ENCODE peak calls at places on chromosomes 11 and 22, in five cellular contexts. One of them, this sample, is unnamed.
A peak's percentile ranks its signal among the peaks of the same experiment; 100 is the strongest.

GRCh38 chr11:128525411-128526243 is 61.7 kb downstream of the ETS1 start:
- DNase-seq in GM12878: no peak
- DNase-seq in H1: no peak
- DNase-seq in K562: no peak
- DNase-seq in HepG2: no peak
- DNase-seq in this sample: peak; percentile 54

GRCh38 chr11:79150966-79151365 is 289.9 kb downstream of the TENM4 start:
- DNase-seq in GM12878: no peak
- DNase-seq in K562: no peak
- DNase-seq in HepG2: no peak
- DNase-seq in H1: no peak
- DNase-seq in this sample: no peak

GRCh38 chr11:95084509-95084908 is 5.1 kb upstream of the ENDOD1 start:
- DNase-seq in H1: no peak
- DNase-seq in HepG2: no peak
- DNase-seq in GM12878: no peak
- DNase-seq in K562: no peak
- DNase-seq in this sample: no peak

GRCh38 chr22:22452996-22453686 is 55.4 kb downstream of the ZNF280B start:
- DNase-seq in K562: no peak
- DNase-seq in HepG2: no peak
- DNase-seq in GM12878: no peak
- DNase-seq in H1: no peak
- DNase-seq in this sample: no peak

GRCh38 chr11:78071717-78072116 is 7.9 kb downstream of the NDUFC2 start:
- DNase-seq in K562: no peak
- DNase-seq in GM12878: no peak
- DNase-seq in HepG2: no peak
- DNase-seq in H1: no peak
- DNase-seq in this sample: no peak

GRCh38 chr22:48899523-48900326 is 927.9 kb downstream of the BRD1 start:
- DNase-seq in GM12878: no peak
- DNase-seq in H1: no peak
- DNase-seq in K562: no peak
- DNase-seq in HepG2: no peak
- DNase-seq in this sample: no peak

GRCh38 chr11:41225856-41226255 is 233.6 kb downstream of the LRRC4C start:
- DNase-seq in K562: no peak
- DNase-seq in GM12878: no peak
- DNase-seq in HepG2: no peak
- DNase-seq in H1: no peak
- DNase-seq in this sample: no peak

GRCh38 chr11:12090761-12091261 is 19.6 kb upstream of the MICAL2 start:
- DNase-seq in HepG2: no peak
- DNase-seq in H1: no peak
- DNase-seq in K562: no peak
- DNase-seq in GM12878: no peak
- DNase-seq in this sample: no peak

GRCh38 chr11:1548221-1549070 is 23.6 kb downstream of the DUSP8 start:
- DNase-seq in HepG2: no peak
- DNase-seq in H1: no peak
- DNase-seq in GM12878: no peak
- DNase-seq in K562: no peak
- DNase-seq in this sample: peak; percentile 76

GRCh38 chr11:104653011-104653806 is 245.1 kb downstream of the CASP12 start:
- DNase-seq in H1: no peak
- DNase-seq in GM12878: no peak
- DNase-seq in K562: no peak
- DNase-seq in HepG2: no peak
- DNase-seq in this sample: no peak

GRCh38 chr11:73257342-73258103 is 14.6 kb upstream of the P2RY6 start:
- DNase-seq in HepG2: peak; percentile 39
- DNase-seq in GM12878: no peak
- DNase-seq in K562: no peak
- DNase-seq in H1: no peak
- DNase-seq in this sample: peak; percentile 33

GRCh38 chr11:47765086-47765485 is 2.1 kb downstream of the FNBP4 start:
- DNase-seq in K562: no peak
- DNase-seq in HepG2: no peak
- DNase-seq in GM12878: no peak
- DNase-seq in H1: no peak
- DNase-seq in this sample: no peak

GRCh38 chr11:34259087-34259486 is 98.7 kb downstream of the ABTB2 start:
- DNase-seq in GM12878: no peak
- DNase-seq in H1: no peak
- DNase-seq in K562: no peak
- DNase-seq in HepG2: no peak
- DNase-seq in this sample: no peak

GRCh38 chr11:82577246-82577645 is 156.4 kb downstream of the FAM181B start:
- DNase-seq in K562: no peak
- DNase-seq in H1: no peak
- DNase-seq in GM12878: no peak
- DNase-seq in HepG2: no peak
- DNase-seq in this sample: no peak

GRCh38 chr22:37383342-37383741 is 43.9 kb downstream of the ELFN2 start:
- DNase-seq in HepG2: no peak
- DNase-seq in H1: no peak
- DNase-seq in GM12878: no peak
- DNase-seq in K562: no peak
- DNase-seq in this sample: no peak

GRCh38 chr22:27181537-27181936 is 524.1 kb downstream of the MIAT start:
- DNase-seq in HepG2: no peak
- DNase-seq in H1: no peak
- DNase-seq in K562: no peak
- DNase-seq in GM12878: no peak
- DNase-seq in this sample: no peak

GRCh38 chr11:100830978-100831732 is 144.1 kb downstream of the ARHGAP42 start:
- DNase-seq in H1: no peak
- DNase-seq in GM12878: no peak
- DNase-seq in K562: no peak
- DNase-seq in HepG2: no peak
- DNase-seq in this sample: peak; percentile 30

GRCh38 chr11:61626580-61627380 is 45.9 kb upstream of the SYT7 start:
- DNase-seq in K562: no peak
- DNase-seq in H1: no peak
- DNase-seq in HepG2: peak; percentile 34
- DNase-seq in GM12878: no peak
- DNase-seq in this sample: peak; percentile 79

GRCh38 chr11:87493516-87493915 is 455.8 kb downstream of the TMEM135 start:
- DNase-seq in HepG2: no peak
- DNase-seq in H1: peak; percentile 34
- DNase-seq in K562: no peak
- DNase-seq in GM12878: no peak
- DNase-seq in this sample: peak; percentile 87

GRCh38 chr11:2196970-2197770 is 25.6 kb upstream of the TH start:
- DNase-seq in HepG2: peak; percentile 55
- DNase-seq in H1: peak; percentile 41
- DNase-seq in GM12878: no peak
- DNase-seq in K562: peak; percentile 86
- DNase-seq in this sample: peak; percentile 90

GRCh38 chr11:92104349-92104748 is 120.3 kb upstream of the FAT3 start:
- DNase-seq in HepG2: no peak
- DNase-seq in H1: no peak
- DNase-seq in K562: no peak
- DNase-seq in GM12878: no peak
- DNase-seq in this sample: peak; percentile 65

GRCh38 chr11:13169709-13170108 is 107.9 kb upstream of the BMAL1 start:
- DNase-seq in H1: no peak
- DNase-seq in K562: no peak
- DNase-seq in HepG2: no peak
- DNase-seq in GM12878: no peak
- DNase-seq in this sample: no peak

GRCh38 chr22:44337658-44338004 is 24.9 kb upstream of the SHISAL1 start:
- DNase-seq in H1: no peak
- DNase-seq in HepG2: no peak
- DNase-seq in K562: peak; percentile 38
- DNase-seq in GM12878: no peak
- DNase-seq in this sample: peak; percentile 60

GRCh38 chr11:122173587-122173986 is 57.6 kb upstream of the BLID start:
- DNase-seq in HepG2: no peak
- DNase-seq in H1: no peak
- DNase-seq in K562: no peak
- DNase-seq in GM12878: no peak
- DNase-seq in this sample: no peak

GRCh38 chr11:123033895-123034294 is 28.0 kb downstream of the HSPA8 start:
- DNase-seq in GM12878: no peak
- DNase-seq in K562: no peak
- DNase-seq in H1: no peak
- DNase-seq in HepG2: no peak
- DNase-seq in this sample: peak; percentile 41

GRCh38 chr11:44389963-44390605 is 80.1 kb upstream of the ALX4 start:
- DNase-seq in H1: no peak
- DNase-seq in K562: no peak
- DNase-seq in HepG2: no peak
- DNase-seq in GM12878: no peak
- DNase-seq in this sample: no peak
- TF ChIP-seq CREB1 in H1: no peak
- TF ChIP-seq CREB1 in K562: no peak
- TF ChIP-seq CREB1 in HepG2: no peak
- TF ChIP-seq CREB1 in GM12878: no peak
- TF ChIP-seq CREB1 in this sample: no peak

DNA sequence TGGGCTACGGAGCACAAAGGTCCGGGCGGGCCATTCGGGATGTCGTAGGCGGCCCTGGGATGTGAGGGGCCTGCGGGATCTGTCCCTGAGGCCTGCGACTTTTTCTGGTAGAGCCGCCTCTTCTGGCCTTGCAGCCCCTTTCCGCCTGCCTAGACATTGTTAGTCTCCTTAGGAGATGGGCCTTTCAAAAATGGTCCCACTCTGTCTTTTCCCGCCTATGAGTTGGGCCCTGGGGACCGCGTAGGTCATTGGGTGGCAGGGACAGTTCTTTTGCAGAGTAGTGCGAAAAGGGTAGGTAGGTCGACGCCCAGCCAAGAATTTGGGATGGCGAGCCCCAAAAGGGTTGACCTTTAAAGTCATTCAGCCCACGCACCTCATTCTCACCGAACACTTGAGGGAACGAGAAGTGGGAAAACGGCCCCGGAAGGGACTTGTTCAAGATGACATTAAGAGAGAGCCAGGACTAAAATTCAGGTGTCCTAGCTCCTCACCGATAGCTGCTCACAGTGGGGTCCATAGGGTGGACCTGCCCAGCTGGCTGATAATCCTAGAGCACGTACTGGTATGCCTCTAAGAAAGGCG is 785 bp downstream of the OTUB1 start:
- DNase-seq in GM12878: no peak
- DNase-seq in HepG2: no peak
- DNase-seq in H1: no peak
- DNase-seq in K562: no peak
- DNase-seq in this sample: no peak
- H2AFZ ChIP-seq in GM12878: no peak overlapping the region
- H2AFZ ChIP-seq in HepG2: no peak overlapping the region
- H2AFZ ChIP-seq in H1: no peak overlapping the region
- H2AFZ ChIP-seq in K562: peak overlapping the region; percentile 88
- H2AFZ ChIP-seq in this sample: no peak overlapping the region

GRCh38 chr22:46578824-46579561 is 41.2 kb upstream of the GRAMD4 start:
- DNase-seq in H1: no peak
- DNase-seq in HepG2: peak; percentile 64
- DNase-seq in GM12878: no peak
- DNase-seq in K562: no peak
- DNase-seq in this sample: no peak

GRCh38 chr22:46580940-46581579 is 39.1 kb upstream of the GRAMD4 start:
- DNase-seq in GM12878: no peak
- DNase-seq in K562: no peak
- DNase-seq in HepG2: no peak
- DNase-seq in H1: no peak
- DNase-seq in this sample: no peak

GRCh38 chr22:46581580-46582244 is 38.5 kb upstream of the GRAMD4 start:
- DNase-seq in K562: no peak
- DNase-seq in HepG2: no peak
- DNase-seq in H1: no peak
- DNase-seq in GM12878: no peak
- DNase-seq in this sample: no peak

GRCh38 chr22:46578251-46578823 is 40.9 kb upstream of the CELSR1 start:
- DNase-seq in HepG2: no peak
- DNase-seq in GM12878: no peak
- DNase-seq in H1: no peak
- DNase-seq in K562: no peak
- DNase-seq in this sample: no peak

GRCh38 chr22:46579751-46580449 is 40.3 kb upstream of the GRAMD4 start:
- DNase-seq in HepG2: no peak
- DNase-seq in H1: no peak
- DNase-seq in K562: no peak
- DNase-seq in GM12878: no peak
- DNase-seq in this sample: no peak
- H3K4me1 ChIP-seq in HepG2: peaks cover 66% of the 10 kb centered on the region
- H3K4me1 ChIP-seq in H1: peaks cover 31% of the 10 kb centered on the region
- H3K4me1 ChIP-seq in K562: peaks cover 44% of the 10 kb centered on the region
- H3K4me1 ChIP-seq in GM12878: peaks cover 27% of the 10 kb centered on the region
- H3K4me1 ChIP-seq in this sample: peaks cover 22% of the 10 kb centered on the region

GRCh38 chr11:20043992-20044391 is 116.3 kb downstream of the DBX1 start:
- DNase-seq in HepG2: no peak
- DNase-seq in K562: no peak
- DNase-seq in GM12878: no peak
- DNase-seq in H1: no peak
- DNase-seq in this sample: no peak
- TF ChIP-seq CREB1 in HepG2: no peak
- TF ChIP-seq CREB1 in K562: no peak
- TF ChIP-seq CREB1 in GM12878: no peak
- TF ChIP-seq CREB1 in H1: no peak
- TF ChIP-seq CREB1 in this sample: no peak

GRCh38 chr11:101862410-101863233 is 52.2 kb upstream of the CEP126 start:
- DNase-seq in GM12878: no peak
- DNase-seq in HepG2: peak; percentile 76
- DNase-seq in K562: no peak
- DNase-seq in H1: no peak
- DNase-seq in this sample: peak; percentile 79

GRCh38 chr11:101863361-101863760 is 51.4 kb upstream of the CEP126 start:
- DNase-seq in HepG2: no peak
- DNase-seq in H1: no peak
- DNase-seq in GM12878: no peak
- DNase-seq in K562: no peak
- DNase-seq in this sample: no peak

GRCh38 chr11:101864098-101864497 is 50.7 kb upstream of the CEP126 start:
- DNase-seq in HepG2: no peak
- DNase-seq in H1: no peak
- DNase-seq in K562: no peak
- DNase-seq in GM12878: no peak
- DNase-seq in this sample: no peak

GRCh38 chr11:101860694-101861371 is 54.0 kb upstream of the CEP126 start:
- DNase-seq in H1: peak; percentile 29
- DNase-seq in GM12878: no peak
- DNase-seq in K562: peak; percentile 10
- DNase-seq in HepG2: peak; percentile 56
- DNase-seq in this sample: peak; percentile 88
- H2AFZ ChIP-seq in H1: peak overlapping the region; percentile 43
- H2AFZ ChIP-seq in GM12878: no peak overlapping the region
- H2AFZ ChIP-seq in K562: no peak overlapping the region
- H2AFZ ChIP-seq in HepG2: no peak overlapping the region
- H2AFZ ChIP-seq in this sample: no peak overlapping the region

This sample was measured in GM23338.